ENCODE peak calls at places on chromosomes 2 and 18, in five cellular contexts. X, H, N, P and M are unnamed samples.

GRCh38 chr2:11676640-11677039 is 6.6 kb upstream of the NTSR2 start:
- DNase-seq in X (no peak), H (no peak), N (no peak), P (no peak), M (no peak)

GRCh38 chr2:164840458-164840929 is 1.1 kb downstream of the COBLL1 start:
- DNase-seq in X (no peak), H (no peak), N (peak; percentile 89), P (peak; percentile 88), M (no peak)

GRCh38 chr2:215637658-215638057 is 201.8 kb upstream of the FN1 start:
- DNase-seq in X (no peak), H (no peak), N (no peak), P (no peak), M (no peak)

GRCh38 chr2:196431957-196432356 is 207.6 kb upstream of the CCDC150 start:
- DNase-seq in X (no peak), H (peak; percentile 25), N (no peak), P (no peak), M (no peak)

GRCh38 chr2:41061371-41061770 is 609.5 kb upstream of the SLC8A1 start:
- DNase-seq in X (no peak), H (no peak), N (no peak), P (no peak), M (no peak)

GRCh38 chr2:68255736-68256450 is 3.6 kb upstream of the PPP3R1 start:
- DNase-seq in X (no peak), H (no peak), N (no peak), P (no peak), M (no peak)

GRCh38 chr2:239394346-239394945 is 6.4 kb downstream of the HDAC4 start:
- DNase-seq in X (no peak), H (no peak), N (peak; percentile 69), P (peak; percentile 65), M (no peak)

GRCh38 chr18:3179430-3180089 is 40.2 kb downstream of the MYOM1 start:
- DNase-seq in X (no peak), H (no peak), N (no peak), P (no peak), M (no peak)

GRCh38 chr2:126898636-126899035 is at the start of gene TEX51:
- DNase-seq in X (peak; percentile 36), H (no peak), N (peak; percentile 74), P (no peak), M (no peak)

GRCh38 chr18:47561316-47561715 is 309.9 kb upstream of the SKOR2 start:
- DNase-seq in X (no peak), H (no peak), N (peak; percentile 65), P (no peak), M (no peak)

DNA sequence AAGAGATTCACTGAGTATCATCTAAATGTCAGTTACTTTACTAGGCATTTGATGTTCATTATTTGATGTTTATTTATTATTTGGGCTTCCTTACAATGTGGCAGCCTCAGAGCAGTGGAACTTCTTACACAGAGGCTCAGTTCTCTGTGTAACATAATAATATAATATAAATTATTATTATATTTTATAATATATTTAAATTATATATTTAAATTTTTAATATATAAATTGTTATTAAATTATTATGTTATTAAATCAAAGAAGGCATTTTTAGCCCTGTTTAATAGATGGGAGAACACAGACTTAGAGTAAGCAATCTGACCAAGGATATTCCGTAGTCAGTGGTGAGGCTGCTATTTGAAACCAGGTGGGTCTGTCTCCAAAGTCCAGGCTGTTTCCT is 315.3 kb upstream of the SKOR2 start:
- DNase-seq in X (no peak), H (no peak), N (no peak), P (no peak), M (no peak)
- TF ChIP-seq CTCF in X (no peak), H (no peak), N (no peak), P (no peak), M (no peak)

GRCh38 chr2:38267270-38267925 is 109.7 kb downstream of the ATL2 start:
- DNase-seq in X (no peak), H (no peak), N (no peak), P (no peak), M (no peak)
- TF ChIP-seq CTCF in X (no peak), H (no peak), N (no peak), P (no peak), M (no peak)

GRCh38 chr2:74440378-74441110 is 1.2 kb downstream of the RTKN start:
- DNase-seq in X (peak; percentile 85), H (peak; percentile 85), N (peak; percentile 97), P (peak; percentile 94), M (peak; percentile 42)
- TF ChIP-seq CTCF in X (no peak), H (peak; percentile 42), N (no peak), P (no peak), M (no peak)

DNA sequence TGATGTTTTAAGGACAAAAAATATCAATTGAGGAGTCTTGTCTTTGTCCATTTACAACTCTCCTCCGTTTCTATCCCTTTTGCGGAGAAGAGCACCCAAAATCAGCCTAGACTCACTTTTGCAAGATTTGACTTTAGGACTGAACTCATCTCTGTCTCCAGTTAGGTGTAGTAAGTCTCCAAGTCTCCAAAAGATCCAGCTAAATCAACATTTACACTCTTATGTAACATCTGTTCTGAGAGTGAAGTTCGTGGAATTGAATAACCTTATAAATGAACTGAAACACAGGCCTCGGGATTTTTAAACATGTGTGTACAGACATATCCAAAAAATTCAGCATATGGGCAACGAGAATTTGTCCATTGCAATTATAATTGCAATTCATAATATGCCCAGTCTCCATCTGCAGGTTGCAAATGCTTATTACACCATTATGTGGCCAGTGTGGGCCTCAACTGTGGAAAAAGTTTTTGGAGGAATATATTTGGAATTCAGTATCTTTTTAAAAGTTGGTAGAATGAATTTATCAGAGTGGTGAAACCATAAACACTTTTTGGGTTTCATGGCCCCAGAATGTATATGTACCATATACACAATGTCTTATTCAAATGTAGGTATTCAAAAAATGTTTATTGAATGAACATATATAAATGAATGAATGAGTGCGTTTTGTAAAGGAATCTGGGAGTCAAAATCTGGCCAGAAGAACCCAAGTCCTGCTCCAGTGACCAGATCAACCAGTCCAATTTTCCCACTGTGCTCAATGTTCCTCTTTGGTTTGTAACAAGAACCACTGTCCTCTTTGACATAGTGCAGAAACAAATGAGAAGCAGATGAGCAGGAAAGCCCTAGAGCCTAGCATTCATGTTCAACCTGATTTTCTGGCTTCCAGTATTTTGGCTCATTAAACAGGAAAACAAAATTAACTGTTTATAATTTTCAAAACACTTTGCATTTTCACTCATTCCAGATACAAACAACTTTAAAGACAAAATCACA is 23.5 kb downstream of the FAM124B start:
- DNase-seq in X (no peak), H (no peak), N (no peak), P (no peak), M (no peak)
- TF ChIP-seq CTCF in X (no peak), H (peak; percentile 39), N (no peak), P (no peak), M (no peak)

GRCh38 chr18:42730272-42730671 is 385.2 kb downstream of the RIT2 start:
- DNase-seq in X (no peak), H (no peak), N (no peak), P (no peak), M (no peak)
- TF ChIP-seq CTCF in X (no peak), H (peak; percentile 50), N (no peak), P (peak; percentile 16), M (no peak)

GRCh38 chr2:205996156-205996555 is 89.8 kb downstream of the INO80D start:
- DNase-seq in X (no peak), H (no peak), N (no peak), P (no peak), M (no peak)

GRCh38 chr2:205998601-205999000 is 87.4 kb downstream of the INO80D start:
- DNase-seq in X (no peak), H (no peak), N (no peak), P (no peak), M (no peak)

GRCh38 chr2:205990104-205990503 is 95.9 kb downstream of the INO80D start:
- DNase-seq in X (no peak), H (no peak), N (no peak), P (no peak), M (no peak)

GRCh38 chr2:205994344-205994743 is 91.6 kb downstream of the INO80D start:
- DNase-seq in X (no peak), H (no peak), N (no peak), P (no peak), M (no peak)

GRCh38 chr2:205995260-205995659 is 90.7 kb downstream of the INO80D start:
- DNase-seq in X (no peak), H (no peak), N (no peak), P (no peak), M (no peak)
- TF ChIP-seq CTCF in X (no peak), H (peak; percentile 40), N (no peak), P (no peak), M (no peak)